ENCODE peak calls at places on chromosomes 5 and 9, in ten cellular contexts. One of them, this sample, is unnamed.

GRCh38 chr5:131466171-131466766 is 168.8 kb downstream of the RAPGEF6 start:
- DNase-seq in AG09309: peak
- DNase-seq in cardiac muscle cell: no peak
- DNase-seq in body of pancreas: no peak
- DNase-seq in heart left ventricle: no peak
- DNase-seq in endodermal cell: no peak
- DNase-seq in astrocyte of the spinal cord: peak
- DNase-seq in kidney: no peak
- DNase-seq in IMR-90: peak
- DNase-seq in CD8-positive, alpha-beta T cell: no peak
- DNase-seq in this sample: no peak

GRCh38 chr9:97735070-97735600 is 38.0 kb upstream of the XPA start:
- DNase-seq in AG09309: no peak
- DNase-seq in cardiac muscle cell: no peak
- DNase-seq in body of pancreas: no peak
- DNase-seq in heart left ventricle: no peak
- DNase-seq in endodermal cell: no peak
- DNase-seq in astrocyte of the spinal cord: no peak
- DNase-seq in kidney: no peak
- DNase-seq in IMR-90: no peak
- DNase-seq in CD8-positive, alpha-beta T cell: no peak
- DNase-seq in this sample: no peak

GRCh38 chr5:40160435-40160834 is 519.3 kb upstream of the PTGER4 start:
- DNase-seq in AG09309: no peak
- DNase-seq in cardiac muscle cell: no peak
- DNase-seq in body of pancreas: no peak
- DNase-seq in heart left ventricle: no peak
- DNase-seq in endodermal cell: no peak
- DNase-seq in astrocyte of the spinal cord: no peak
- DNase-seq in kidney: no peak
- DNase-seq in IMR-90: peak
- DNase-seq in CD8-positive, alpha-beta T cell: no peak
- DNase-seq in this sample: no peak

GRCh38 chr9:5610491-5610890 is 18.4 kb upstream of the RIC1 start:
- DNase-seq in AG09309: no peak
- DNase-seq in cardiac muscle cell: no peak
- DNase-seq in body of pancreas: no peak
- DNase-seq in heart left ventricle: no peak
- DNase-seq in endodermal cell: no peak
- DNase-seq in astrocyte of the spinal cord: no peak
- DNase-seq in kidney: no peak
- DNase-seq in IMR-90: no peak
- DNase-seq in CD8-positive, alpha-beta T cell: no peak
- DNase-seq in this sample: no peak

GRCh38 chr9:133640580-133641395 is 4.6 kb downstream of the DBH start:
- DNase-seq in AG09309: no peak
- DNase-seq in cardiac muscle cell: no peak
- DNase-seq in body of pancreas: no peak
- DNase-seq in heart left ventricle: no peak
- DNase-seq in endodermal cell: no peak
- DNase-seq in astrocyte of the spinal cord: no peak
- DNase-seq in kidney: peak
- DNase-seq in IMR-90: no peak
- DNase-seq in CD8-positive, alpha-beta T cell: no peak
- DNase-seq in this sample: peak

GRCh38 chr5:148697821-148698196 is 43.5 kb upstream of the HTR4 start:
- DNase-seq in AG09309: no peak
- DNase-seq in cardiac muscle cell: no peak
- DNase-seq in body of pancreas: no peak
- DNase-seq in heart left ventricle: no peak
- DNase-seq in endodermal cell: no peak
- DNase-seq in astrocyte of the spinal cord: no peak
- DNase-seq in kidney: no peak
- DNase-seq in IMR-90: no peak
- DNase-seq in CD8-positive, alpha-beta T cell: no peak
- DNase-seq in this sample: no peak

GRCh38 chr5:133859073-133859472 is 109.4 kb downstream of the C5orf15 start:
- DNase-seq in AG09309: no peak
- DNase-seq in cardiac muscle cell: no peak
- DNase-seq in body of pancreas: no peak
- DNase-seq in heart left ventricle: no peak
- DNase-seq in endodermal cell: peak
- DNase-seq in astrocyte of the spinal cord: no peak
- DNase-seq in kidney: no peak
- DNase-seq in IMR-90: no peak
- DNase-seq in CD8-positive, alpha-beta T cell: no peak
- DNase-seq in this sample: no peak

GRCh38 chr5:108655750-108656450 is 91.8 kb upstream of the FER start:
- DNase-seq in AG09309: peak
- DNase-seq in cardiac muscle cell: no peak
- DNase-seq in body of pancreas: no peak
- DNase-seq in heart left ventricle: no peak
- DNase-seq in endodermal cell: no peak
- DNase-seq in astrocyte of the spinal cord: peak
- DNase-seq in kidney: no peak
- DNase-seq in IMR-90: peak
- DNase-seq in CD8-positive, alpha-beta T cell: no peak
- DNase-seq in this sample: no peak

GRCh38 chr5:39231705-39232525 is 12.6 kb upstream of the FYB1 start:
- DNase-seq in AG09309: no peak
- DNase-seq in cardiac muscle cell: no peak
- DNase-seq in body of pancreas: no peak
- DNase-seq in heart left ventricle: no peak
- DNase-seq in endodermal cell: no peak
- DNase-seq in astrocyte of the spinal cord: peak
- DNase-seq in kidney: no peak
- DNase-seq in IMR-90: no peak
- DNase-seq in CD8-positive, alpha-beta T cell: no peak
- DNase-seq in this sample: no peak

GRCh38 chr5:14908195-14908594 is 36.6 kb upstream of the ANKH start:
- DNase-seq in AG09309: no peak
- DNase-seq in cardiac muscle cell: peak
- DNase-seq in body of pancreas: no peak
- DNase-seq in heart left ventricle: peak
- DNase-seq in endodermal cell: no peak
- DNase-seq in astrocyte of the spinal cord: no peak
- DNase-seq in kidney: no peak
- DNase-seq in IMR-90: peak
- DNase-seq in CD8-positive, alpha-beta T cell: no peak
- DNase-seq in this sample: no peak

GRCh38 chr9:32378993-32379729 is 5.3 kb upstream of the ACO1 start:
- DNase-seq in AG09309: peak
- DNase-seq in cardiac muscle cell: peak
- DNase-seq in body of pancreas: peak
- DNase-seq in heart left ventricle: no peak
- DNase-seq in endodermal cell: peak
- DNase-seq in astrocyte of the spinal cord: peak
- DNase-seq in kidney: no peak
- DNase-seq in IMR-90: peak
- DNase-seq in CD8-positive, alpha-beta T cell: peak
- DNase-seq in this sample: no peak

DNA sequence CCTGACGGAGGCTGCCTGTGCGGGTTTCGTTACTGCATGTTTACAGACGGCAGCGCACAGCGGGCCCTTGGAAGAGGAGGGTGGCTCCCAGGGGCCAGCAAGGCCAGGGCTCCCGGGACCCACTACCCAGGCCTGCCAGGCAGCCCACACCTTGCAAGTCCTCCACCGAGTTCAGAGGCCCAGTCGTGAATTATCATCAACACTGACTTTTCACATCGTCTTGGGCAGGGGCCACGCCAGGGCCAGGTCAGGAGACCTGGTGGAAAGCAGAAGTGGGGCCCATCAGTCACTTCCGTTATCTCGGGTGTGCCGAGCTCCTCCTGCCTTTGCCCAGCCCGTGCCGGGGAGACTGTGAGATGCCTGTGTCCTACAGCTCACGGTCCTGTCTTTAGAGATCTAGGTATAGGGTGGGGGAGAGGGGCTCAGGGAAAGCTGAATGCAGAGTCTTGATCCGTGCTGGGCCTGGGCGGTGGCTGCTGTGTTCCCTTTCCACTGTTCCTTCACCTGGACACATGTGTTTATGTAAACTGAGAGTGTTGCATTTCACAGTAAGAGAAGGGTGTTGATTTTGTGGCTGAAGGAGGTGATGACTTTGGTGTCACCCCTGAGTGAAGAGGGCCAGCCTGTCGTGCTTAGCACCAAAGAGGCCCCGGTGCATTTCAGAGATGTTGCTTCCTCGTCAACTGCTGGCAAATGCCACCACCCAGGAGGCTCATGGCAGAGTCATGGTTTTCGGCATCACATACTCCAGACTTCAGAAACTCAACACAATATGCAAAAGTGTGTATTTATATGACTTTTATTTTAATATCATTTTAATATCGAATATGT is 175.2 kb downstream of the GAPVD1 start:
- DNase-seq in AG09309: no peak
- DNase-seq in cardiac muscle cell: peak
- DNase-seq in body of pancreas: no peak
- DNase-seq in heart left ventricle: peak
- DNase-seq in endodermal cell: no peak
- DNase-seq in astrocyte of the spinal cord: no peak
- DNase-seq in kidney: peak
- DNase-seq in IMR-90: no peak
- DNase-seq in CD8-positive, alpha-beta T cell: no peak
- DNase-seq in this sample: no peak
- TF ChIP-seq CTCF in AG09309: no peak
- TF ChIP-seq CTCF in cardiac muscle cell: no peak
- TF ChIP-seq CTCF in body of pancreas: no peak
- TF ChIP-seq CTCF in heart left ventricle: no peak
- TF ChIP-seq CTCF in endodermal cell: no peak
- TF ChIP-seq CTCF in astrocyte of the spinal cord: no peak
- TF ChIP-seq CTCF in kidney: no peak
- TF ChIP-seq CTCF in IMR-90: no peak
- TF ChIP-seq CTCF in CD8-positive, alpha-beta T cell: no peak
- TF ChIP-seq CTCF in this sample: no peak

DNA sequence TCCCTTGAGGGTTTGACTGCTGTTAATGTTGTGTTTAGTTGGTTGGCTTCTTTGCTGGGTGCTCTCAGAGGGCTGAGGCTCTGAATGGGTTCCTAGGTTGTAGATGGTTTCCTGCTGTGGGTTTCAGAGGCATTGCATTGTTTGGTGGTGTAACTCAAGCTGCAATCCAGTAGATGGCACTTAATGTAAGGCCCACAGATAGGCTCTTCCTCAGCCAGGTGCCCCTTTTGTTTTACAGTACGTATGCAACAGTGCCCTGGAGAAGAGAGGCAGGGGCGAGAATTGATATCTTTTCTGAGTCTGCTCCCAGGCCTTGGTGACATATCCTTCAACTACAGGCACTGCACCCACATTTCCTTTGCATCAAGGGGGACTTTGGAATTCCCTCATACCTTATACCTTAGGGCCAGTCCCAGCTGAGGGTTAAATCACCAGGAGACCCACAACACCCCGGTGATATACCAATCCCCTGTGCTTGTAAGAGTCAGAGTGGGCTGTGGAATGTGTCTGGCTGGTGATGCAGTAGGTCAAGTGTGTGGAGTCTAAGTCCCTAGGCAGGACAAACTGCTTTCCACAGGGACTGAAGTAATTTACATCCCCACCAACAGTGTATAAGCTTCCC is 7.0 kb upstream of the UGT3A2 start:
- DNase-seq in AG09309: no peak
- DNase-seq in cardiac muscle cell: peak
- DNase-seq in body of pancreas: no peak
- DNase-seq in heart left ventricle: no peak
- DNase-seq in endodermal cell: peak
- DNase-seq in astrocyte of the spinal cord: no peak
- DNase-seq in kidney: no peak
- DNase-seq in IMR-90: no peak
- DNase-seq in CD8-positive, alpha-beta T cell: no peak
- DNase-seq in this sample: no peak
- TF ChIP-seq CTCF in AG09309: peak
- TF ChIP-seq CTCF in cardiac muscle cell: peak
- TF ChIP-seq CTCF in body of pancreas: no peak
- TF ChIP-seq CTCF in heart left ventricle: no peak
- TF ChIP-seq CTCF in endodermal cell: peak
- TF ChIP-seq CTCF in astrocyte of the spinal cord: peak
- TF ChIP-seq CTCF in kidney: peak
- TF ChIP-seq CTCF in IMR-90: peak
- TF ChIP-seq CTCF in CD8-positive, alpha-beta T cell: no peak
- TF ChIP-seq CTCF in this sample: no peak

GRCh38 chr9:34143116-34143515 is 16.6 kb upstream of the DCAF12 start:
- DNase-seq in AG09309: no peak
- DNase-seq in cardiac muscle cell: no peak
- DNase-seq in body of pancreas: no peak
- DNase-seq in heart left ventricle: no peak
- DNase-seq in endodermal cell: no peak
- DNase-seq in astrocyte of the spinal cord: no peak
- DNase-seq in kidney: no peak
- DNase-seq in IMR-90: no peak
- DNase-seq in CD8-positive, alpha-beta T cell: no peak
- DNase-seq in this sample: no peak

GRCh38 chr9:34134521-34134920 is 8.0 kb upstream of the DCAF12 start:
- DNase-seq in AG09309: no peak
- DNase-seq in cardiac muscle cell: no peak
- DNase-seq in body of pancreas: no peak
- DNase-seq in heart left ventricle: no peak
- DNase-seq in endodermal cell: no peak
- DNase-seq in astrocyte of the spinal cord: no peak
- DNase-seq in kidney: no peak
- DNase-seq in IMR-90: no peak
- DNase-seq in CD8-positive, alpha-beta T cell: no peak
- DNase-seq in this sample: no peak

GRCh38 chr9:34140853-34141252 is 14.4 kb upstream of the DCAF12 start:
- DNase-seq in AG09309: no peak
- DNase-seq in cardiac muscle cell: no peak
- DNase-seq in body of pancreas: no peak
- DNase-seq in heart left ventricle: no peak
- DNase-seq in endodermal cell: no peak
- DNase-seq in astrocyte of the spinal cord: no peak
- DNase-seq in kidney: no peak
- DNase-seq in IMR-90: no peak
- DNase-seq in CD8-positive, alpha-beta T cell: no peak
- DNase-seq in this sample: no peak

GRCh38 chr9:34145165-34145564 is 18.7 kb upstream of the DCAF12 start:
- DNase-seq in AG09309: no peak
- DNase-seq in cardiac muscle cell: no peak
- DNase-seq in body of pancreas: no peak
- DNase-seq in heart left ventricle: no peak
- DNase-seq in endodermal cell: peak
- DNase-seq in astrocyte of the spinal cord: no peak
- DNase-seq in kidney: no peak
- DNase-seq in IMR-90: peak
- DNase-seq in CD8-positive, alpha-beta T cell: no peak
- DNase-seq in this sample: peak

GRCh38 chr9:34139477-34140146 is 13.1 kb upstream of the DCAF12 start:
- DNase-seq in AG09309: peak
- DNase-seq in cardiac muscle cell: peak
- DNase-seq in body of pancreas: peak
- DNase-seq in heart left ventricle: peak
- DNase-seq in endodermal cell: peak
- DNase-seq in astrocyte of the spinal cord: peak
- DNase-seq in kidney: no peak
- DNase-seq in IMR-90: peak
- DNase-seq in CD8-positive, alpha-beta T cell: no peak
- DNase-seq in this sample: no peak
- TF ChIP-seq CTCF in AG09309: peak
- TF ChIP-seq CTCF in cardiac muscle cell: peak
- TF ChIP-seq CTCF in body of pancreas: peak
- TF ChIP-seq CTCF in heart left ventricle: peak
- TF ChIP-seq CTCF in endodermal cell: peak
- TF ChIP-seq CTCF in astrocyte of the spinal cord: peak
- TF ChIP-seq CTCF in kidney: peak
- TF ChIP-seq CTCF in IMR-90: peak
- TF ChIP-seq CTCF in CD8-positive, alpha-beta T cell: no peak
- TF ChIP-seq CTCF in this sample: no peak

GRCh38 chr5:76836181-76836580 is 13.6 kb upstream of the S100Z start:
- DNase-seq in AG09309: no peak
- DNase-seq in cardiac muscle cell: no peak
- DNase-seq in body of pancreas: no peak
- DNase-seq in heart left ventricle: no peak
- DNase-seq in endodermal cell: no peak
- DNase-seq in astrocyte of the spinal cord: peak
- DNase-seq in kidney: no peak
- DNase-seq in IMR-90: peak
- DNase-seq in CD8-positive, alpha-beta T cell: no peak
- DNase-seq in this sample: no peak
- TF ChIP-seq CTCF in AG09309: peak
- TF ChIP-seq CTCF in cardiac muscle cell: no peak
- TF ChIP-seq CTCF in body of pancreas: no peak
- TF ChIP-seq CTCF in heart left ventricle: no peak
- TF ChIP-seq CTCF in endodermal cell: no peak
- TF ChIP-seq CTCF in astrocyte of the spinal cord: peak
- TF ChIP-seq CTCF in kidney: no peak
- TF ChIP-seq CTCF in IMR-90: peak
- TF ChIP-seq CTCF in CD8-positive, alpha-beta T cell: no peak
- TF ChIP-seq CTCF in this sample: no peak